ENCODE peak calls at places on chromosomes 3 and 15, in ten cellular contexts. P is naive thymus-derived CD8-positive, alpha-beta T cell; A is C1 segment of cervical spinal cord; H is activated B cell treated with CpG ODN at 0.5 μM for 24 hours; E is brain microvascular endothelial cell; J is HEK293T; L is OCI-LY7; C is OCI-M1; I is putamen; S is stimulated activated naive CD8-positive, alpha-beta T cell treated with anti-CD3 and anti-CD28 coated beads, Interleukin-15, amount 100 ng/mL, for 72 hours. O is an unnamed sample.

GRCh38 chr15:74843891-74844299 is 939 bp upstream of the ULK3 start:
- DNase-seq in H (no peak), I (no peak), A (no peak), P (no peak), S (no peak), J (no peak), L (no peak), C (peak), E (no peak), O (no peak)

GRCh38 chr3:52038227-52038626 is 18.1 kb downstream of the DUSP7 start:
- DNase-seq in E (no peak), S (no peak), J (no peak), P (no peak), C (no peak), H (no peak), I (no peak), A (no peak), L (no peak), O (no peak)

GRCh38 chr15:82995938-82996337 is 9.9 kb downstream of the RAMAC start:
- DNase-seq in J (no peak), P (no peak), S (no peak), C (no peak), E (no peak), L (no peak), I (no peak), A (no peak), H (no peak), O (no peak)

GRCh38 chr3:136194409-136195257 is 1.5 kb downstream of the MSL2 start:
- DNase-seq in I (no peak), H (peak), A (no peak), S (peak), C (peak), P (peak), J (no peak), E (no peak), L (peak), O (no peak)

GRCh38 chr15:54839379-54839778 is 357.4 kb downstream of the RSL24D1 start:
- DNase-seq in S (no peak), H (no peak), L (no peak), C (no peak), A (no peak), P (no peak), E (no peak), I (no peak), J (no peak), O (no peak)

GRCh38 chr3:100538339-100538706 is 45.9 kb downstream of the TMEM45A start:
- DNase-seq in S (no peak), H (no peak), I (no peak), L (no peak), A (no peak), E (no peak), J (no peak), P (no peak), C (no peak), O (no peak)

GRCh38 chr3:66303556-66303955 is 82.8 kb downstream of the SLC25A26 start:
- DNase-seq in H (no peak), P (no peak), I (no peak), A (no peak), S (peak), J (no peak), L (no peak), E (no peak), C (no peak), O (no peak)

GRCh38 chr3:100796556-100796955 is 87.3 kb downstream of the TFG start:
- DNase-seq in I (no peak), A (no peak), J (peak), P (no peak), E (no peak), H (no peak), S (no peak), C (peak), L (peak), O (no peak)

GRCh38 chr15:95615436-95615835 is 715.1 kb upstream of the NR2F2 start:
- DNase-seq in H (no peak), J (no peak), I (no peak), E (no peak), S (no peak), L (no peak), A (no peak), C (no peak), P (no peak), O (no peak)

GRCh38 chr3:126344380-126345041 is 12.7 kb downstream of the KLF15 start:
- DNase-seq in J (no peak), C (no peak), S (peak), P (no peak), I (no peak), H (peak), E (no peak), L (no peak), A (no peak), O (peak)

GRCh38 chr3:52428151-52429005 is 16.5 kb downstream of the SEMA3G start:
- DNase-seq in I (peak), L (peak), E (peak), J (peak), S (no peak), A (peak), C (peak), H (no peak), P (no peak), O (peak)

GRCh38 chr3:133330043-133330442 is 69.8 kb upstream of the BFSP2 start:
- DNase-seq in H (no peak), L (no peak), E (no peak), P (no peak), C (peak), I (no peak), A (no peak), S (no peak), J (peak), O (no peak)

GRCh38 chr3:63724987-63725386 is 72.5 kb downstream of the SNTN start:
- DNase-seq in J (no peak), L (no peak), P (no peak), I (peak), C (no peak), A (no peak), E (peak), S (no peak), H (no peak), O (no peak)

GRCh38 chr15:90211440-90212168 is 10.5 kb downstream of the SEMA4B start:
- DNase-seq in L (no peak), C (no peak), S (no peak), H (no peak), A (no peak), P (no peak), E (peak), J (no peak), I (no peak), O (no peak)

GRCh38 chr15:57541805-57542504 is 49.7 kb upstream of the MYZAP start:
- DNase-seq in H (no peak), C (peak), E (peak), A (no peak), I (no peak), L (peak), P (no peak), J (peak), S (peak), O (peak)

GRCh38 chr15:98700501-98700900 is 52.2 kb downstream of the IGF1R start:
- DNase-seq in I (no peak), P (no peak), E (no peak), C (no peak), A (no peak), J (no peak), H (no peak), S (no peak), L (no peak), O (no peak)

GRCh38 chr3:15601399-15602145 is at the start of the genes BTD and HACL1:
- DNase-seq in A (no peak), C (no peak), H (peak), I (peak), L (peak), S (peak), P (peak), J (peak), E (peak), O (peak)

GRCh38 chr3:111314146-111314873 is 227.7 kb upstream of the CD96 start:
- DNase-seq in J (no peak), I (no peak), H (no peak), C (no peak), P (no peak), L (no peak), A (no peak), S (no peak), E (no peak), O (no peak)

GRCh38 chr15:100372695-100373036 is 30.9 kb upstream of the ADAMTS17 start:
- DNase-seq in J (no peak), I (no peak), P (no peak), L (no peak), E (no peak), S (no peak), H (no peak), A (no peak), C (no peak), O (no peak)

GRCh38 chr3:57228734-57229505 is 1.4 kb downstream of the APPL1 start:
- DNase-seq in L (no peak), I (peak), H (no peak), A (no peak), E (peak), S (no peak), J (no peak), P (no peak), C (peak), O (no peak)

GRCh38 chr3:168049366-168049974 is 46.3 kb downstream of the GOLIM4 start:
- DNase-seq in I (no peak), S (no peak), J (no peak), A (no peak), E (no peak), C (no peak), P (no peak), H (no peak), L (no peak), O (no peak)

GRCh38 chr3:150384517-150385212 is 23.4 kb upstream of the TSC22D2 start:
- DNase-seq in C (peak), E (no peak), I (peak), S (peak), P (no peak), A (peak), H (peak), J (peak), L (peak), O (no peak)

GRCh38 chr3:169356284-169356955 is 307.1 kb downstream of the MECOM start:
- DNase-seq in A (no peak), H (no peak), P (no peak), C (no peak), I (no peak), E (no peak), J (no peak), L (no peak), S (no peak), O (no peak)

GRCh38 chr3:186481526-186481925 is 62.7 kb downstream of the CRYGS start:
- DNase-seq in S (no peak), C (no peak), I (no peak), E (no peak), P (no peak), J (no peak), H (no peak), L (no peak), A (no peak), O (no peak)

GRCh38 chr3:169145551-169145950 is 518.0 kb downstream of the MECOM start:
- DNase-seq in H (no peak), P (no peak), C (peak), S (no peak), E (no peak), L (no peak), A (no peak), J (no peak), I (no peak), O (no peak)

GRCh38 chr3:146040630-146041029 is 120.4 kb downstream of the PLOD2 start:
- DNase-seq in H (no peak), L (no peak), J (no peak), E (no peak), P (no peak), S (no peak), C (no peak), A (no peak), I (no peak), O (no peak)

GRCh38 chr3:195855471-195856409 is 44.0 kb upstream of the MUC4 start:
- DNase-seq in I (no peak), C (no peak), E (no peak), A (no peak), P (no peak), J (no peak), S (no peak), H (no peak), L (peak), O (no peak)

GRCh38 chr3:61847784-61848462 is 286.6 kb downstream of the PTPRG start:
- DNase-seq in J (no peak), S (no peak), I (no peak), P (no peak), E (no peak), C (no peak), A (no peak), H (no peak), L (no peak), O (no peak)

GRCh38 chr3:146554168-146554760 is 9.9 kb upstream of the PLSCR1 start:
- DNase-seq in S (peak), A (no peak), J (no peak), L (no peak), E (no peak), H (no peak), P (no peak), C (peak), I (no peak), O (no peak)

O was measured in sciatic nerve.